ENCODE peak calls at places on chromosome 6, in six cellular contexts. E, Y, W, C, B and N are unnamed samples.
A peak's percentile ranks its signal among the peaks of the same experiment; 100 is the strongest.

GRCh38 chr6:161242779-161243693 is 30.8 kb downstream of the AGPAT4 start:
- DNase-seq in E (peak; percentile 95), Y (no peak), W (peak; percentile 52), C (peak; percentile 77), B (no peak), N (no peak)

GRCh38 chr6:90502866-90503407 is 83.9 kb downstream of the MAP3K7 start:
- DNase-seq in E (no peak), Y (no peak), W (no peak), C (no peak), B (no peak), N (no peak)

GRCh38 chr6:36616888-36617521 is 22.8 kb downstream of the SRSF3 start:
- DNase-seq in E (peak; percentile 68), Y (no peak), W (no peak), C (no peak), B (no peak), N (no peak)

GRCh38 chr6:56692586-56693245 is 50.0 kb upstream of the DST start:
- DNase-seq in E (peak; percentile 85), Y (peak; percentile 91), W (peak; percentile 68), C (no peak), B (no peak), N (no peak)

GRCh38 chr6:111527367-111527766 is 44.3 kb upstream of the REV3L start:
- DNase-seq in E (no peak), Y (no peak), W (no peak), C (no peak), B (no peak), N (no peak)

GRCh38 chr6:108966855-108967755 is 118.9 kb downstream of the ARMC2 start:
- DNase-seq in E (peak; percentile 43), Y (peak; percentile 69), W (no peak), C (peak; percentile 25), B (no peak), N (no peak)

GRCh38 chr6:82525775-82526515 is 162.3 kb downstream of the TPBG start:
- DNase-seq in E (no peak), Y (no peak), W (no peak), C (no peak), B (no peak), N (no peak)

GRCh38 chr6:259901-260508 is 32.3 kb upstream of the DUSP22 start:
- DNase-seq in E (no peak), Y (no peak), W (no peak), C (no peak), B (no peak), N (no peak)

GRCh38 chr6:113719545-113719944 is 137.6 kb upstream of the MARCKS start:
- DNase-seq in E (peak; percentile 69), Y (peak; percentile 18), W (no peak), C (no peak), B (no peak), N (no peak)

GRCh38 chr6:160450849-160451248 is 102.7 kb downstream of the SLC22A3 start:
- DNase-seq in E (no peak), Y (no peak), W (no peak), C (no peak), B (no peak), N (no peak)

GRCh38 chr6:164507197-164507957 is 802.0 kb downstream of the C6orf118 start:
- DNase-seq in E (no peak), Y (no peak), W (no peak), C (no peak), B (no peak), N (no peak)

GRCh38 chr6:136956590-136957573 is 34.8 kb downstream of the SLC35D3 start:
- DNase-seq in E (no peak), Y (peak; percentile 3), W (no peak), C (no peak), B (no peak), N (no peak)

GRCh38 chr6:150485559-150486517 is 113.8 kb upstream of the PLEKHG1 start:
- DNase-seq in E (peak; percentile 44), Y (peak; percentile 48), W (no peak), C (no peak), B (no peak), N (no peak)

GRCh38 chr6:67896476-67896875 is 738.6 kb upstream of the ADGRB3 start:
- DNase-seq in E (no peak), Y (peak; percentile 61), W (no peak), C (no peak), B (no peak), N (no peak)

GRCh38 chr6:20454201-20454824 is 52.6 kb downstream of the E2F3 start:
- DNase-seq in E (no peak), Y (no peak), W (no peak), C (peak; percentile 6), B (no peak), N (no peak)

GRCh38 chr6:128521302-128521632 is 868 bp upstream of the PTPRK start:
- DNase-seq in E (peak; percentile 67), Y (peak; percentile 46), W (no peak), C (no peak), B (no peak), N (no peak)

GRCh38 chr6:137432054-137432545 is 62.1 kb downstream of the OLIG3 start:
- DNase-seq in E (no peak), Y (no peak), W (no peak), C (no peak), B (no peak), N (no peak)

GRCh38 chr6:125888989-125889656 is 67.4 kb upstream of the HINT3 start:
- DNase-seq in E (peak; percentile 53), Y (peak; percentile 62), W (no peak), C (peak; percentile 9), B (no peak), N (no peak)

GRCh38 chr6:161198781-161199505 is 74.9 kb downstream of the AGPAT4 start:
- DNase-seq in E (no peak), Y (no peak), W (no peak), C (no peak), B (no peak), N (no peak)

GRCh38 chr6:90297124-90297865 is 652 bp upstream of the BACH2 start:
- DNase-seq in E (no peak), Y (no peak), W (no peak), C (no peak), B (no peak), N (no peak)

GRCh38 chr6:150664091-150664490 is 64.4 kb downstream of the PLEKHG1 start:
- DNase-seq in E (no peak), Y (no peak), W (no peak), C (no peak), B (no peak), N (no peak)

GRCh38 chr6:31652925-31653724 is 664 bp upstream of the BAG6 start:
- DNase-seq in E (peak; percentile 94), Y (peak; percentile 94), W (no peak), C (peak; percentile 89), B (no peak), N (peak; percentile 77)

GRCh38 chr6:119243037-119243436 is 106.5 kb downstream of the MAN1A1 start:
- DNase-seq in E (no peak), Y (no peak), W (no peak), C (no peak), B (no peak), N (no peak)

GRCh38 chr6:65638047-65638831 is 68.8 kb downstream of the EYS start:
- DNase-seq in E (no peak), Y (no peak), W (no peak), C (no peak), B (no peak), N (no peak)

GRCh38 chr6:31162463-31163165 is 4.2 kb downstream of the TCF19 start:
- DNase-seq in E (no peak), Y (no peak), W (no peak), C (no peak), B (no peak), N (no peak)

GRCh38 chr6:160812097-160812496 is 110.1 kb downstream of the PLG start:
- DNase-seq in E (no peak), Y (no peak), W (no peak), C (no peak), B (no peak), N (no peak)

GRCh38 chr6:51045548-51045947 is 226.9 kb downstream of the TFAP2B start:
- DNase-seq in E (no peak), Y (no peak), W (no peak), C (no peak), B (no peak), N (no peak)

GRCh38 chr6:135938588-135939215 is 87.2 kb downstream of the PDE7B start:
- DNase-seq in E (peak; percentile 75), Y (peak; percentile 68), W (no peak), C (no peak), B (no peak), N (no peak)

GRCh38 chr6:55636406-55637102 is 57.6 kb upstream of the HMGCLL1 start:
- DNase-seq in E (peak; percentile 63), Y (no peak), W (no peak), C (no peak), B (no peak), N (no peak)

GRCh38 chr6:96246563-96246962 is 230.8 kb downstream of the FUT9 start:
- DNase-seq in E (no peak), Y (no peak), W (no peak), C (no peak), B (no peak), N (no peak)